ENCODE peak calls at places on chromosomes 5 and 9, in four cellular contexts. One of them, this sample, is unnamed. For H3K27me3, the result is how much of the 10 kb centered on the place peaks cover.

GRCh38 chr5:69415584-69415958 is 655 bp downstream of the MARVELD2 start:
- DNase-seq in testis: no peak
- DNase-seq in breast epithelium: peak
- DNase-seq in HCT116: peak
- DNase-seq in this sample: no peak

GRCh38 chr5:137254153-137254552 is 245.0 kb downstream of the SPOCK1 start:
- DNase-seq in testis: no peak
- DNase-seq in breast epithelium: no peak
- DNase-seq in HCT116: no peak
- DNase-seq in this sample: no peak

GRCh38 chr5:158701406-158702177 is 398.1 kb downstream of the EBF1 start:
- DNase-seq in testis: no peak
- DNase-seq in breast epithelium: no peak
- DNase-seq in HCT116: no peak
- DNase-seq in this sample: no peak

GRCh38 chr5:27462936-27463335 is 424.6 kb upstream of the CDH9 start:
- DNase-seq in testis: peak
- DNase-seq in breast epithelium: no peak
- DNase-seq in HCT116: no peak
- DNase-seq in this sample: no peak

GRCh38 chr5:109907751-109908150 is 218.0 kb downstream of the MAN2A1 start:
- DNase-seq in testis: no peak
- DNase-seq in breast epithelium: no peak
- DNase-seq in HCT116: no peak
- DNase-seq in this sample: no peak

GRCh38 chr9:29208670-29209069 is 1635.4 kb upstream of the C9orf72 start:
- DNase-seq in testis: no peak
- DNase-seq in breast epithelium: no peak
- DNase-seq in HCT116: no peak
- DNase-seq in this sample: no peak

GRCh38 chr9:89497978-89498844 is at the start of gene SEMA4D:
- DNase-seq in testis: peak
- DNase-seq in breast epithelium: peak
- DNase-seq in HCT116: peak
- DNase-seq in this sample: no peak

GRCh38 chr5:111252799-111253564 is 28.8 kb downstream of the CAMK4 start:
- DNase-seq in testis: no peak
- DNase-seq in breast epithelium: no peak
- DNase-seq in HCT116: no peak
- DNase-seq in this sample: no peak

DNA sequence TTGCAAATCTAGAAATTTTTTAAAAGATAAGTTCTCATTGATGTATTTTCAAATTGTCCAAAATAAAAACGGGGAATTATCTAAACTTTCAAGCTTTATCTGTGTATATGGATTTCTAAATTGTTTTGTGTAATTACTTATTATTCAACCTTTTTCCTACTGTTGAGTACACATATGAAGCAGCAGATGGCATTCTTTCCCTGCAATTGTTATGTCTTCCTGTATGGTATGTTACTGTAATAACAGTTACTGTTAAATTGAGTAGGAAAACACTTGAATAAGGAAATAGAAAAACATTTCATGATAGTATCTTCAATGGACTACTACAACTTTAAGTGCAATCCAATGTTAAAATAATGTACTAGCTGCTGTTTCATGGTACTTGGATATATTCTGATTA is 124.8 kb downstream of the RANBP17 start:
- DNase-seq in testis: no peak
- DNase-seq in breast epithelium: no peak
- DNase-seq in HCT116: no peak
- DNase-seq in this sample: no peak
- TF ChIP-seq CTCF in testis: no peak
- TF ChIP-seq CTCF in breast epithelium: no peak
- TF ChIP-seq CTCF in HCT116: no peak
- TF ChIP-seq CTCF in this sample: no peak

DNA sequence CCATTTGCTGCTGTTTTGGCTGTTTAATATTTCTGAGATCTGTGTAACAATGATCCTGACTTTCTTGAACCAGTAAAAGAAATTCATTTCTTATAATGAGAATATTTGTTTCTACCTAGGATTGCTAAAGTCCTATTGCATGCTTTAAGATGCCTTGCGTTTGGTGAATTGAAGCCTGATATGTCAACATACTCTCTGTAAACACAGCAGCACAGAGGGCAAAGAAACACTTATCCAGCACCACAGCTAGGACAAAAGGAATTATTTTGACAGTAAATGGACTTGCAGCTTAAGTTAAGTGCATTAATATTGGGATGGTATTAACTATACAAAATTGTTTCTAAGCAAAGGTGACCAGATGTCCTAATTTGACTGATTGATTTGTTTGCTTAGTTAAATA is 2031.2 kb upstream of the CDH6 start:
- DNase-seq in testis: no peak
- DNase-seq in breast epithelium: no peak
- DNase-seq in HCT116: no peak
- DNase-seq in this sample: no peak
- H3K27me3 ChIP-seq in testis: under half
- H3K27me3 ChIP-seq in breast epithelium: under half
- H3K27me3 ChIP-seq in HCT116: under half
- H3K27me3 ChIP-seq in this sample: under half

DNA sequence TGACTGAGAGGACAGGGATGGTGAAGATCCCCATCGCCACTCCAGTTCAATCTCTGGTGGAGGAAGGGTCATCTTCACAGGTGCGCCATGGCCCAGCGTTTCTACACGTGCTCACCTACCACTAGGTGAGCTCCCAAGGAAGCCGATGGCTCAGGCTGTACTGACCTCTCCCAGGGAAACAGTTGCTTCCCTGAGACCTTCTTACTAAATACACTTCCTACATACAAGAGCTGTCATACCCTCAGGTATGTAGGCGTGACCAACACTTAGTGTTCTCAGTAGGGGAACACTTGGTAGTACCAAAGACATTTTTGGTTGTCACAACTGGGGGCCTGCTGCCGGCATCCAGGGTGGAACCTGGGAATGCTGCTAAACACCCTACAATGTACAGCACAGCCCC is 75.2 kb downstream of the TENT4A start:
- DNase-seq in testis: no peak
- DNase-seq in breast epithelium: no peak
- DNase-seq in HCT116: no peak
- DNase-seq in this sample: no peak
- H3K4me3 ChIP-seq in testis: no peak
- H3K4me3 ChIP-seq in breast epithelium: no peak
- H3K4me3 ChIP-seq in HCT116: no peak
- H3K4me3 ChIP-seq in this sample: no peak

GRCh38 chr9:114047717-114048116 is 30.4 kb downstream of the AMBP start:
- DNase-seq in testis: peak
- DNase-seq in breast epithelium: peak
- DNase-seq in HCT116: peak
- DNase-seq in this sample: no peak
- TF ChIP-seq CTCF in testis: no peak
- TF ChIP-seq CTCF in breast epithelium: peak
- TF ChIP-seq CTCF in HCT116: peak
- TF ChIP-seq CTCF in this sample: no peak

DNA sequence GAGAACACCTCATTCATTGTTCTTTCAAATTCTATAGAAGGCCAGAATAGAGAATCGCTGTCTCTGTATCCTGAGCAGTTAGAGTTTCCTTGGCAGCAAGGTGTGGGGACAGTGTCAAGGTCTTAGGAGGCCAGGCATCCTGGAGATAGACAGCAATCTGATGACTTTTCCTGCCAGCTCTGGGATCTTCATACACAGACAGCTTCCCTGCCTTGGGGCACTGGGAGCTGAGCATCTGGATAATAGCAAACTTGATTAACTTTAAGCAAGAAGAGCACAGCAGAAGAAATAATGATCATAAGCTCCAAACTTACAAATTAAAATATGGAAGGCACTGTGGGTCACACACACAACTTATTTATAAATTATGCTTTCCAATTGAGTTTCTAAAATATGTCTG is 86.1 kb upstream of the STK32A start:
- DNase-seq in testis: no peak
- DNase-seq in breast epithelium: no peak
- DNase-seq in HCT116: no peak
- DNase-seq in this sample: no peak
- H3K27me3 ChIP-seq in testis: under half
- H3K27me3 ChIP-seq in breast epithelium: under half
- H3K27me3 ChIP-seq in HCT116: under half
- H3K27me3 ChIP-seq in this sample: under half

GRCh38 chr9:115671911-115672310 is 481.7 kb upstream of the PAPPA start:
- DNase-seq in testis: no peak
- DNase-seq in breast epithelium: no peak
- DNase-seq in HCT116: no peak
- DNase-seq in this sample: no peak
- H3K4me3 ChIP-seq in testis: no peak
- H3K4me3 ChIP-seq in breast epithelium: no peak
- H3K4me3 ChIP-seq in HCT116: no peak
- H3K4me3 ChIP-seq in this sample: no peak

GRCh38 chr5:129465945-129466344 is 5.8 kb downstream of the ADAMTS19 start:
- DNase-seq in testis: no peak
- DNase-seq in breast epithelium: no peak
- DNase-seq in HCT116: no peak
- DNase-seq in this sample: no peak

GRCh38 chr5:129461816-129462396 is 1.8 kb downstream of the ADAMTS19 start:
- DNase-seq in testis: no peak
- DNase-seq in breast epithelium: no peak
- DNase-seq in HCT116: no peak
- DNase-seq in this sample: no peak

GRCh38 chr5:129460121-129460950 is at the start of gene ADAMTS19:
- DNase-seq in testis: peak
- DNase-seq in breast epithelium: no peak
- DNase-seq in HCT116: no peak
- DNase-seq in this sample: no peak

GRCh38 chr5:129459485-129460120 is 495 bp upstream of the ADAMTS19 start:
- DNase-seq in testis: peak
- DNase-seq in breast epithelium: no peak
- DNase-seq in HCT116: no peak
- DNase-seq in this sample: no peak

DNA sequence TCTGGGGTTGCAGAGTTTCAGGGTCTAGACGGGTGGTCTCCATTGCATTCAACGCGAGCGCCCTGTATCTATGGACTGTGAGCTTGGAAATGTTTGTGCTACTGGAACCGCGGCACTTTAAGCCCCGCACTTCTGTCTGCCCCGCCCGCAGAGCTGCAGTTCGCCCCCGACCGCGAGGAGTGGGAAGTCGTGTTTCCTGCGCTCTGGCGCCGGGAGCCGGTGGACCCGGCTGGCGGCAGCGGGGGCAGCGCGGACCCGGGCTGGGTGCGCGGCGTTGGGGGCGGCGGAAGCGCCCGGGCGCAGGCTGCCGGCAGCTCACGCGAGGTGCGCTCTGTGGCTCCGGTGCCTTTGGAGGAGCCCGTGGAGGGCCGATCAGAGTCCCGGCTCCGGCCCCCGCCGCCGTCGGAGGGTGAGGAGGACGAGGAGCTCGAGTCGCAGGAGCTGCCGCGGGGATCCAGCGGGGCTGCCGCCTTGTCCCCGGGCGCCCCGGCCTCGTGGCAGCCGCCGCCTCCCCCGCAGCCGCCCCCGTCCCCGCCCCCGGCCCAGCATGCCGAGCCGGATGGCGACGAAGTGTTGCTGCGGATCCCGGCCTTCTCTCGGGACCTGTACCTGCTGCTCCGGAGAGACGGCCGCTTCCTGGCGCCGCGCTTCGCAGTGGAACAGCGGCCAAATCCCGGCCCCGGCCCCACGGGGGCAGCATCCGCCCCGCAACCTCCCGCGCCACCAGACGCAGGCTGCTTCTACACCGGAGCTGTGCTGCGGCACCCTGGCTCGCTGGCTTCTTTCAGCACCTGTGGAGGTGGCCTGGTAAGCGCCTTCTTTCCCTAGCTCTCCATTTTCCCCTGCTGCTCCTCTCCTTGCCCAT is 1.1 kb downstream of the ADAMTS19 start:
- DNase-seq in testis: peak
- DNase-seq in breast epithelium: no peak
- DNase-seq in HCT116: no peak
- DNase-seq in this sample: no peak
- TF ChIP-seq CTCF in testis: no peak
- TF ChIP-seq CTCF in breast epithelium: no peak
- TF ChIP-seq CTCF in HCT116: no peak
- TF ChIP-seq CTCF in this sample: no peak

DNA sequence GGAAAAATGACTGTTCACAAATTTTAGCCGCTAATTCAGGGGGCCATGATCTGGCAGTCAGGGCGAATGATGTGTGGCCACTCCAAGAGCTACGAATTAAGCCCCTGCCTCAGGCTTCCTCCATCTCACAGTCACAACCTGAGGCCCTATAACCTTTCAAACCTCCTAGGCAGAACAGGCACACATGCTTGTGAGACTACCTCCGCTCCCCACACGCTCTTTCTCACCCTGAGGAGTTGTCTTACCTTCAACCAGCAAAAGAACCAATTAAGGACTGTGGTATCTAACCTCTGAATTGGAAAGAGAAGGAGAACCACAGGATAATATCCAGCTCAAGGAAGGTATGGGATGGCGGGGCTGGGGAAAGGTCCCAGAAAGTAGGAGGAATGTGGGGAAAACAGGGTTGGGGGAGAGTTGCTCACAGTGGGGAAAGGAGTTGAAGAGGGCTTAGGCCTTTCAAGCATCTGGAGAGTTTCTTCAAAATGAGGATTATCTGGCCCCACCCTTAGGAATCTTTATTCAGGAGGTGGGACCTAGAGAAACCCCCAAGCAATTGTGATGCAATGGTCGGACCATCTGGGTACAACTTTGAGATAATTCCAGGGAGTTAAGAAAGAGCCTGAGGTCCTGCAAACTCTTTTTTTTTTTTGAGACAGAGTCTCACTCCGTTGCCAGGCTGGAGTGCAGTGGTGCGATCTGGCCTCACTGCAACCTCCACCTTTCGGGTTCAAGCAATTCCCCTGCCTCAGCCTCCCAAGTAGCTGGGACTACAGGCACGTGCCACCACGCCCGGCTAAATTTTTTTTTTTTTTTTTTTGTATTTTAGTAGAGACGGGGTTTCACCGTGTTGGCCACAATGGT is 5.5 kb downstream of the PCDH1 start:
- DNase-seq in testis: peak
- DNase-seq in breast epithelium: peak
- DNase-seq in HCT116: no peak
- DNase-seq in this sample: no peak
- H3K27me3 ChIP-seq in testis: under half
- H3K27me3 ChIP-seq in breast epithelium: under half
- H3K27me3 ChIP-seq in HCT116: under half
- H3K27me3 ChIP-seq in this sample: under half

This sample was measured in esophagus squamous epithelium.